ENCODE peak calls at places on chromosomes 16 and 17, in seven cellular contexts. E is stimulated activated CD4-positive, alpha-beta T cell treated with anti-CD3 and anti-CD28 coated beads, Interleukin-2, amount 100 ng/mL, for 4 hours; L is activated CD8-positive, alpha-beta memory T cell treated with anti-CD3 and anti-CD28 coated beads for 48 hours; F is activated T-cell treated with anti-CD3 and anti-CD28 coated beads, Interleukin-2, amount 50 U/mL, for 72 hours; P is upper lobe of right lung; S is lower leg skin; Z is anterior cingulate cortex. G is an unnamed sample.

GRCh38 chr17:40937384-40937819 is at the start of gene KRT23:
- DNase-seq in E (no peak), L (no peak), F (no peak), P (no peak), S (no peak), Z (no peak), G (no peak)

GRCh38 chr16:27325736-27326135 is 12.0 kb downstream of the IL4R start:
- DNase-seq in E (no peak), L (no peak), F (no peak), P (no peak), S (no peak), Z (no peak), G (no peak)

GRCh38 chr17:13993106-13993505 is 76.2 kb upstream of the COX10 start:
- DNase-seq in E (no peak), L (no peak), F (no peak), P (no peak), S (no peak), Z (no peak), G (no peak)

GRCh38 chr16:50644730-50645129 is 36.4 kb downstream of the SNX20 start:
- DNase-seq in E (peak; percentile 20), L (no peak), F (peak; percentile 41), P (no peak), S (no peak), Z (no peak), G (no peak)

GRCh38 chr17:75036643-75037268 is 10.0 kb downstream of the ATP5PD start:
- DNase-seq in E (peak; percentile 74), L (no peak), F (peak; percentile 76), P (peak; percentile 76), S (peak; percentile 92), Z (peak; percentile 38), G (peak; percentile 85)

GRCh38 chr17:73369126-73369525 is 57.3 kb upstream of the CDC42EP4 start:
- DNase-seq in E (no peak), L (no peak), F (no peak), P (no peak), S (no peak), Z (no peak), G (no peak)

GRCh38 chr17:71229036-71229435 is 891.8 kb upstream of the SOX9 start:
- DNase-seq in E (no peak), L (no peak), F (no peak), P (no peak), S (no peak), Z (no peak), G (no peak)

GRCh38 chr17:60695960-60696359 is 18.3 kb downstream of the BCAS3 start:
- DNase-seq in E (no peak), L (no peak), F (no peak), P (no peak), S (no peak), Z (no peak), G (no peak)

GRCh38 chr16:10611825-10612342 is 31.5 kb upstream of the EMP2 start:
- DNase-seq in E (no peak), L (no peak), F (no peak), P (no peak), S (no peak), Z (no peak), G (no peak)

GRCh38 chr17:1055751-1056645 is 59.1 kb downstream of the TIMM22 start:
- DNase-seq in E (peak; percentile 5), L (no peak), F (peak; percentile 52), P (no peak), S (peak; percentile 51), Z (peak; percentile 50), G (no peak)

GRCh38 chr16:89579351-89579750 is 3.8 kb downstream of the CPNE7 start:
- DNase-seq in E (no peak), L (no peak), F (no peak), P (no peak), S (no peak), Z (no peak), G (no peak)

GRCh38 chr16:68128577-68129305 is 43.6 kb downstream of the NFATC3 start:
- DNase-seq in E (no peak), L (no peak), F (no peak), P (peak; percentile 69), S (no peak), Z (no peak), G (no peak)

GRCh38 chr17:31499771-31500554 is 108.5 kb downstream of the RAB11FIP4 start:
- DNase-seq in E (no peak), L (no peak), F (peak; percentile 67), P (peak; percentile 89), S (no peak), Z (peak; percentile 38), G (no peak)

GRCh38 chr17:6138761-6139446 is 68.7 kb downstream of the WSCD1 start:
- DNase-seq in E (no peak), L (no peak), F (no peak), P (no peak), S (no peak), Z (no peak), G (no peak)

GRCh38 chr16:67230809-67231660 is 4.1 kb downstream of the TMEM208 start:
- DNase-seq in E (no peak), L (no peak), F (no peak), P (no peak), S (no peak), Z (no peak), G (no peak)

GRCh38 chr16:51048544-51048943 is 102.5 kb downstream of the SALL1 start:
- DNase-seq in E (no peak), L (no peak), F (no peak), P (no peak), S (no peak), Z (no peak), G (no peak)

GRCh38 chr16:87276926-87277325 is 40.3 kb downstream of the C16orf95 start:
- DNase-seq in E (no peak), L (no peak), F (no peak), P (peak; percentile 27), S (no peak), Z (no peak), G (no peak)

GRCh38 chr17:37490638-37491614 is 1.2 kb downstream of the DUSP14 start:
- DNase-seq in E (peak; percentile 5), L (no peak), F (peak; percentile 22), P (no peak), S (peak; percentile 58), Z (no peak), G (no peak)

GRCh38 chr17:64448665-64449512 is at the start of gene MILR1:
- DNase-seq in E (no peak), L (no peak), F (no peak), P (no peak), S (peak; percentile 47), Z (no peak), G (no peak)

GRCh38 chr16:75282811-75283281 is 31.4 kb upstream of the BCAR1 start:
- DNase-seq in E (no peak), L (no peak), F (no peak), P (no peak), S (no peak), Z (peak; percentile 51), G (no peak)

GRCh38 chr17:44115585-44116415 is 7.6 kb downstream of the HDAC5 start:
- DNase-seq in E (no peak), L (no peak), F (peak; percentile 18), P (no peak), S (no peak), Z (no peak), G (no peak)

GRCh38 chr17:63762106-63763078 is 11.0 kb downstream of the CCDC47 start:
- DNase-seq in E (no peak), L (no peak), F (no peak), P (no peak), S (no peak), Z (no peak), G (no peak)

GRCh38 chr17:7606280-7606679 is 8.4 kb downstream of the FXR2 start:
- DNase-seq in E (no peak), L (no peak), F (no peak), P (no peak), S (no peak), Z (no peak), G (no peak)

GRCh38 chr16:88132836-88133506 is 181.7 kb downstream of the BANP start:
- DNase-seq in E (no peak), L (no peak), F (no peak), P (no peak), S (no peak), Z (no peak), G (no peak)

GRCh38 chr16:10609410-10609774 is 29.0 kb upstream of the EMP2 start:
- DNase-seq in E (no peak), L (no peak), F (no peak), P (no peak), S (no peak), Z (no peak), G (no peak)